ENCODE peak calls at places on chromosomes 2 and 18, in nine cellular contexts. I is breast epithelium, S is HCT116, C is sigmoid colon, O is spleen, K is upper lobe of left lung, V is stomach, Z is K562, A is H1. U is an unnamed sample.

GRCh38 chr2:114127372-114127771 is 237.5 kb downstream of the ACTR3 start:
- DNase-seq in I (no peak), S (no peak), C (no peak), O (no peak), K (no peak), V (no peak), Z (no peak), A (no peak), U (no peak)

GRCh38 chr2:65020943-65021528 is 31.8 kb downstream of the SLC1A4 start:
- DNase-seq in I (no peak), S (no peak), C (no peak), O (no peak), K (peak), V (no peak), Z (no peak), A (no peak), U (no peak)

GRCh38 chr2:168757223-168757622 is 45.2 kb upstream of the NOSTRIN start:
- DNase-seq in I (no peak), S (no peak), C (no peak), O (no peak), K (no peak), V (no peak), Z (peak), A (no peak), U (no peak)

GRCh38 chr2:21155365-21156136 is 31.8 kb downstream of the TDRD15 start:
- DNase-seq in I (no peak), S (no peak), C (no peak), O (no peak), K (no peak), V (no peak), Z (no peak), A (no peak), U (no peak)

GRCh38 chr2:217431577-217432269 is 571.1 kb downstream of the TNS1 start:
- DNase-seq in I (no peak), S (no peak), C (no peak), O (no peak), K (no peak), V (no peak), Z (peak), A (no peak), U (no peak)

GRCh38 chr2:47519147-47519537 is 116.2 kb downstream of the MSH2 start:
- DNase-seq in I (no peak), S (no peak), C (no peak), O (no peak), K (no peak), V (no peak), Z (no peak), A (no peak), U (no peak)

GRCh38 chr18:48975221-48975816 is 24.6 kb upstream of the SMAD7 start:
- DNase-seq in I (no peak), S (no peak), C (no peak), O (no peak), K (no peak), V (no peak), Z (no peak), A (no peak), U (no peak)

GRCh38 chr2:112644155-112644932 is 1.4 kb upstream of the SLC20A1 start:
- DNase-seq in I (no peak), S (peak), C (no peak), O (no peak), K (no peak), V (no peak), Z (no peak), A (no peak), U (no peak)

GRCh38 chr2:119772767-119773166 is 13.0 kb downstream of the PTPN4 start:
- DNase-seq in I (no peak), S (no peak), C (no peak), O (no peak), K (no peak), V (no peak), Z (no peak), A (no peak), U (no peak)

GRCh38 chr2:96251721-96252292 is 14.0 kb downstream of the TMEM127 start:
- DNase-seq in I (peak), S (peak), C (peak), O (no peak), K (no peak), V (peak), Z (peak), A (no peak), U (peak)

GRCh38 chr2:185507703-185508102 is 230.9 kb upstream of the FSIP2 start:
- DNase-seq in I (no peak), S (no peak), C (no peak), O (no peak), K (no peak), V (no peak), Z (no peak), A (no peak), U (no peak)

GRCh38 chr2:110748489-110748867 is 16.1 kb downstream of the ACOXL start:
- DNase-seq in I (no peak), S (no peak), C (no peak), O (no peak), K (no peak), V (peak), Z (no peak), A (no peak), U (no peak)

GRCh38 chr2:169105433-169105832 is 36.1 kb downstream of the DHRS9 start:
- DNase-seq in I (no peak), S (no peak), C (no peak), O (no peak), K (no peak), V (no peak), Z (no peak), A (no peak), U (no peak)

GRCh38 chr2:240556553-240557100 is 1.2 kb downstream of the ANKMY1 start:
- DNase-seq in I (peak), S (no peak), C (no peak), O (peak), K (peak), V (peak), Z (peak), A (no peak), U (peak)

GRCh38 chr18:3449702-3450357 is at the start of gene TGIF1:
- DNase-seq in I (peak), S (peak), C (peak), O (peak), K (peak), V (peak), Z (peak), A (no peak), U (peak)

GRCh38 chr2:233486778-233487552 is 79.6 kb downstream of the USP40 start:
- DNase-seq in I (no peak), S (no peak), C (no peak), O (no peak), K (peak), V (no peak), Z (no peak), A (no peak), U (no peak)

GRCh38 chr2:42850016-42850805 is 57.8 kb upstream of the HAAO start:
- DNase-seq in I (no peak), S (no peak), C (no peak), O (peak), K (no peak), V (no peak), Z (no peak), A (no peak), U (no peak)

GRCh38 chr2:150624001-150624401 is 136.5 kb upstream of the RND3 start:
- DNase-seq in I (no peak), S (no peak), C (no peak), O (no peak), K (no peak), V (no peak), Z (no peak), A (no peak), U (no peak)

DNA sequence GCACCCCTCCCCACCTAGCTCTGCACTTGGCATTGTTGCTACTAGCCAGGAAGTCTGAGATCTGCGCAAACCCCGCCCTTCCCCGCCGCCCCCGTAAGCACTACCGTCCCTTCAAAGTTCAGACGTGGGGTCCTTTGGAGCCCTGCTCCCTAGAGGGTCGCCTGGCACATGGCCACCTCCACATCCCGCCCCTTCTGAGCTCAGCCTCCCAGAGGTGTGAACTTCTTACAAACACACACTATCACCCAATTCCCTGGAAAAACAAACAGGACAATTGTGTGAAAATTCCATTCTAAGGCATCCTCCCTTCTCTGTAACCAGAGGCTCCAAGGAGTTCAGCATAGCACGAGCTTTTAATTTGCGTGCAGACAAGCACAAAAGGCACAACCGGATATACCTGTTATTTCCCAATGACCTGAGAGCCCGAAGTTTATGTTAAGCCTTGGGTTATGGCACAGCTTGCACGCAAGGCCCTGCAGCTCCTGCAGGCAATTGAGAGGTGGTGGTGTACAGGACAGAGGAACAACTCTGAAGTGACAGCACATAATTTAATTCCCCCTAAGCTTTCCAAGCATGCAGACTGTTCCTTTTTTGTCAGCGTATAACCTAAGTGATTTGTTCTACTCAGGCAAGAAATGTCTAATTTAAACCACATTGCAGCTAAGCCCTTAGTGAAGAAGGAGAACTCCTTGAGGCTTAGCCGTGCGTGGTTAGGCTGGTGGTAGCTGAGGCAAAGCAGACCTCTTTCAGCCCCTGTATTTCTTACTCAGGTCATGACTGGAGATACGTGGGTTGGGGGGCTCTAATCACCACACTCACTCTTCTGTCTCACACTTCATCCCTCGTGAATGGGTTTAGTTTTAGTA is 20.3 kb upstream of the CYP1B1 start:
- DNase-seq in I (no peak), S (no peak), C (no peak), O (no peak), K (peak), V (no peak), Z (no peak), A (no peak), U (peak)
- H3K27ac ChIP-seq in I (peak), S (no peak), C (no peak), O (no peak), K (peak), V (peak), Z (no peak), A (no peak), U (peak)

DNA sequence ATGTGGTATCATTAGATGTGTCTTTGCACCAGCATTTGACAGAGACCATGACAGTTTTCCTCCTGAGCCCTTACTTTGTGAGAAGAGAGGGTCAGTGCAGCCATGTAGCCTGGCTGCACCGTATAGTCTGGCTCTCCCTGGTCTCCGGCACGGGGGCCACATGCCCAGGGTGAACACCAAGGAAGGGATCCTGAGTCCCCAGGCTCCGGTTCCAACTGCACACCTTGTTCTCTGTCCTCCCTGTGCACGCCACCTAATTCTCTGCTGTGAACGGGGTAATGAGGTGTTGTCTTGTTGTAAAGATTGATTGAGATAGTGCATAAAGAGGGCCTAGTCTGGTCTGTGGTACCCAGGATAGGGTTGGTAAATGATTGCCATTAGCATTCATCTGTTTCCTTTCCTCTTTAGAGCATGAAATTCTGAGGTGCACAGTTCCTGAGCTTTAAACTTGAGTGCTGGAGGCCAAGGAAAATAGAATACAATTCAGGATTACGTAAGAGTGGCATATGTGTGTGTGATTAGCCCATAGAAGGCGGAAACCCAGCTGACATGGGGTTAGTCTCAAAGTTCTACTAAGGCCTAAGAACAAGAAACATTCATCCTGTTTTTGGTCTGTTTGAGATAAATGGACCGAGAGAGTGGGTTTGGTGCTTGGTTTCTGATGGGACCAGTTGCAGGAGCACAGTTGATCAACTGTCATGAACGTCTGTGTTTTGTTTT is 55.5 kb downstream of the NCK2 start:
- DNase-seq in I (no peak), S (no peak), C (no peak), O (no peak), K (no peak), V (no peak), Z (no peak), A (no peak), U (no peak)
- TF ChIP-seq POLR2AphosphoS5 in I (no peak), S (no peak), C (no peak), O (no peak), K (no peak), V (no peak), Z (no peak), A (no peak), U (no peak)

GRCh38 chr18:9017170-9017899 is 85.2 kb upstream of the NDUFV2 start:
- DNase-seq in I (peak), S (peak), C (peak), O (peak), K (peak), V (peak), Z (peak), A (peak), U (peak)
- TF ChIP-seq POLR2A in I (no peak), S (peak), C (no peak), O (no peak), K (no peak), V (no peak), Z (peak), A (no peak), U (no peak)

GRCh38 chr2:99404039-99404799 is 67.0 kb downstream of the EIF5B start:
- DNase-seq in I (no peak), S (no peak), C (no peak), O (no peak), K (no peak), V (no peak), Z (no peak), A (no peak), U (peak)
- H3K27ac ChIP-seq in I (peak), S (no peak), C (no peak), O (no peak), K (no peak), V (peak), Z (no peak), A (no peak), U (peak)

GRCh38 chr2:138205281-138205680 is 241.0 kb downstream of the HNMT start:
- DNase-seq in I (no peak), S (no peak), C (no peak), O (no peak), K (no peak), V (no peak), Z (no peak), A (no peak), U (no peak)

GRCh38 chr2:138209009-138209408 is 244.7 kb downstream of the HNMT start:
- DNase-seq in I (no peak), S (no peak), C (no peak), O (no peak), K (no peak), V (no peak), Z (no peak), A (no peak), U (no peak)

GRCh38 chr2:138212434-138212833 is 248.2 kb downstream of the HNMT start:
- DNase-seq in I (no peak), S (no peak), C (no peak), O (no peak), K (no peak), V (no peak), Z (no peak), A (no peak), U (no peak)

GRCh38 chr2:138202762-138203161 is 238.5 kb downstream of the HNMT start:
- DNase-seq in I (no peak), S (no peak), C (no peak), O (no peak), K (no peak), V (no peak), Z (no peak), A (no peak), U (no peak)

GRCh38 chr2:138207531-138207930 is 243.3 kb downstream of the HNMT start:
- DNase-seq in I (no peak), S (no peak), C (no peak), O (no peak), K (no peak), V (no peak), Z (no peak), A (no peak), U (no peak)
- TF ChIP-seq POLR2AphosphoS5 in I (no peak), S (no peak), C (no peak), O (no peak), K (no peak), V (no peak), Z (no peak), A (no peak), U (no peak)

GRCh38 chr2:120868366-120868765 is 132.7 kb downstream of the GLI2 start:
- DNase-seq in I (no peak), S (no peak), C (peak), O (peak), K (no peak), V (no peak), Z (no peak), A (no peak), U (no peak)
- TF ChIP-seq POLR2A in I (no peak), S (no peak), C (no peak), O (no peak), K (no peak), V (no peak), Z (no peak), A (no peak), U (no peak)